ENCODE peak calls at places on chromosomes 13 and 19, in eight cellular contexts. U is colonic mucosa, S is astrocyte of the cerebellum, N is HepG2, Y is AG04449, A is heart right ventricle, Q is NT2/D1, F is mesendoderm. L is an unnamed sample.

GRCh38 chr19:1651061-1651547 is 1.3 kb downstream of the TCF3 start:
- DNase-seq in U (peak), S (no peak), N (no peak), Y (no peak), A (no peak), Q (no peak), F (peak), L (no peak)

GRCh38 chr19:19776206-19777008 is 43.5 kb upstream of the ZNF14 start:
- DNase-seq in U (peak), S (peak), N (peak), Y (peak), A (peak), Q (peak), F (peak), L (peak)

GRCh38 chr19:8148410-8149231 is 771 bp downstream of the FBN3 start:
- DNase-seq in U (no peak), S (no peak), N (no peak), Y (no peak), A (no peak), Q (peak), F (peak), L (no peak)

GRCh38 chr13:51747438-51748434 is 56.2 kb downstream of the DHRS12 start:
- DNase-seq in U (no peak), S (no peak), N (peak), Y (no peak), A (no peak), Q (no peak), F (no peak), L (no peak)

GRCh38 chr13:82571653-82572052 is 1310.6 kb downstream of the SLITRK1 start:
- DNase-seq in U (no peak), S (no peak), N (no peak), Y (no peak), A (no peak), Q (no peak), F (no peak), L (no peak)

GRCh38 chr19:17078038-17078919 is 2.7 kb downstream of the MYO9B start:
- DNase-seq in U (no peak), S (no peak), N (no peak), Y (no peak), A (no peak), Q (no peak), F (peak), L (no peak)

GRCh38 chr13:97295279-97296182 is 73.4 kb downstream of the MBNL2 start:
- DNase-seq in U (no peak), S (peak), N (no peak), Y (no peak), A (no peak), Q (no peak), F (no peak), L (no peak)

GRCh38 chr19:46350758-46351159 is 3.9 kb downstream of the PPP5C start:
- DNase-seq in U (no peak), S (no peak), N (no peak), Y (no peak), A (no peak), Q (no peak), F (no peak), L (no peak)

GRCh38 chr19:50723069-50723468 is at the start of gene CLEC11A:
- DNase-seq in U (peak), S (no peak), N (no peak), Y (no peak), A (peak), Q (no peak), F (peak), L (no peak)

GRCh38 chr19:28509079-28509895 is 703.7 kb downstream of the UQCRFS1 start:
- DNase-seq in U (no peak), S (no peak), N (no peak), Y (no peak), A (no peak), Q (no peak), F (no peak), L (no peak)

GRCh38 chr19:27635401-27635800 is 1577.5 kb downstream of the UQCRFS1 start:
- DNase-seq in U (no peak), S (no peak), N (no peak), Y (no peak), A (no peak), Q (no peak), F (no peak), L (no peak)

GRCh38 chr19:28488006-28488405 is 724.9 kb downstream of the UQCRFS1 start:
- DNase-seq in U (peak), S (no peak), N (no peak), Y (no peak), A (no peak), Q (no peak), F (no peak), L (no peak)

GRCh38 chr13:109205315-109205714 is 575.9 kb downstream of the MYO16 start:
- DNase-seq in U (no peak), S (no peak), N (no peak), Y (no peak), A (no peak), Q (no peak), F (no peak), L (no peak)

GRCh38 chr13:66359910-66360552 is 870.1 kb downstream of the PCDH9 start:
- DNase-seq in U (no peak), S (no peak), N (no peak), Y (no peak), A (no peak), Q (no peak), F (no peak), L (no peak)

GRCh38 chr19:1047696-1048147 is 7.8 kb downstream of the ABCA7 start:
- DNase-seq in U (peak), S (no peak), N (no peak), Y (no peak), A (no peak), Q (no peak), F (no peak), L (no peak)

GRCh38 chr13:79941752-79942151 is 399.2 kb downstream of the SPRY2 start:
- DNase-seq in U (no peak), S (no peak), N (no peak), Y (no peak), A (no peak), Q (no peak), F (no peak), L (no peak)

GRCh38 chr19:31220540-31220939 is 128.7 kb downstream of the TSHZ3 start:
- DNase-seq in U (no peak), S (no peak), N (no peak), Y (no peak), A (no peak), Q (peak), F (peak), L (no peak)

GRCh38 chr19:40603071-40603718 is 2.0 kb downstream of the LTBP4 start:
- DNase-seq in U (peak), S (no peak), N (peak), Y (no peak), A (no peak), Q (no peak), F (peak), L (no peak)

GRCh38 chr19:48806818-48807589 is 3.8 kb downstream of the BCAT2 start:
- DNase-seq in U (peak), S (no peak), N (peak), Y (no peak), A (no peak), Q (no peak), F (peak), L (no peak)

GRCh38 chr19:40055832-40056504 is at the start of gene ZNF780B:
- DNase-seq in U (peak), S (peak), N (peak), Y (no peak), A (peak), Q (peak), F (peak), L (peak)

GRCh38 chr19:51742736-51743288 is 8.9 kb downstream of the FPR1 start:
- DNase-seq in U (no peak), S (peak), N (no peak), Y (no peak), A (no peak), Q (no peak), F (no peak), L (no peak)

GRCh38 chr13:45055198-45055901 is 65.0 kb upstream of the GTF2F2 start:
- DNase-seq in U (peak), S (peak), N (no peak), Y (peak), A (no peak), Q (no peak), F (no peak), L (peak)

GRCh38 chr19:57008432-57008831 is 111.4 kb upstream of the USP29 start:
- DNase-seq in U (no peak), S (no peak), N (no peak), Y (no peak), A (no peak), Q (no peak), F (no peak), L (no peak)

GRCh38 chr13:50712469-50712868 is 131.0 kb downstream of the DLEU7 start:
- DNase-seq in U (no peak), S (no peak), N (no peak), Y (no peak), A (no peak), Q (no peak), F (no peak), L (no peak)

GRCh38 chr19:8512115-8512967 is 1.6 kb downstream of the ZNF414 start:
- DNase-seq in U (peak), S (no peak), N (peak), Y (no peak), A (no peak), Q (no peak), F (peak), L (no peak)

GRCh38 chr19:16030964-16031871 is 45.1 kb upstream of the TPM4 start:
- DNase-seq in U (no peak), S (no peak), N (no peak), Y (no peak), A (no peak), Q (no peak), F (no peak), L (no peak)

GRCh38 chr19:35908977-35909683 is 1.0 kb upstream of the TYROBP start:
- DNase-seq in U (peak), S (no peak), N (no peak), Y (no peak), A (peak), Q (no peak), F (no peak), L (no peak)

GRCh38 chr19:17530586-17530985 is 19.1 kb downstream of the PGLS start:
- DNase-seq in U (no peak), S (no peak), N (peak), Y (no peak), A (no peak), Q (no peak), F (peak), L (no peak)

GRCh38 chr19:45162464-45163143 is 1.8 kb upstream of the NKPD1 start:
- DNase-seq in U (no peak), S (no peak), N (no peak), Y (no peak), A (no peak), Q (no peak), F (no peak), L (no peak)

GRCh38 chr19:4197625-4198466 is 15.4 kb downstream of the ANKRD24 start:
- DNase-seq in U (no peak), S (no peak), N (no peak), Y (no peak), A (no peak), Q (no peak), F (peak), L (no peak)
- H3K4me3 ChIP-seq in U (no peak), S (no peak), N (no peak), Y (no peak), A (peak), Q (peak), F (no peak), L (no peak)

GRCh38 chr13:33140161-33140560 is 123.9 kb downstream of the KL start:
- DNase-seq in U (no peak), S (no peak), N (no peak), Y (no peak), A (no peak), Q (no peak), F (no peak), L (no peak)

GRCh38 chr13:33135097-33135496 is 118.9 kb downstream of the KL start:
- DNase-seq in U (no peak), S (no peak), N (no peak), Y (no peak), A (no peak), Q (no peak), F (no peak), L (no peak)

GRCh38 chr13:33137726-33138125 is 121.5 kb downstream of the KL start:
- DNase-seq in U (no peak), S (no peak), N (no peak), Y (no peak), A (no peak), Q (no peak), F (no peak), L (no peak)

GRCh38 chr13:33139186-33139585 is 123.0 kb downstream of the KL start:
- DNase-seq in U (no peak), S (no peak), N (no peak), Y (no peak), A (peak), Q (no peak), F (no peak), L (no peak)

GRCh38 chr13:33138441-33138840 is 122.2 kb downstream of the KL start:
- DNase-seq in U (no peak), S (no peak), N (no peak), Y (no peak), A (no peak), Q (no peak), F (no peak), L (no peak)
- H3K4me3 ChIP-seq in U (no peak), S (no peak), N (no peak), Y (no peak), A (no peak), Q (no peak), F (no peak), L (no peak)

GRCh38 chr19:47418595-47419036 is 711 bp downstream of the MEIS3 start:
- DNase-seq in U (no peak), S (no peak), N (no peak), Y (no peak), A (no peak), Q (no peak), F (no peak), L (no peak)

GRCh38 chr19:47417746-47418594 is 1.4 kb downstream of the MEIS3 start:
- DNase-seq in U (no peak), S (no peak), N (no peak), Y (no peak), A (no peak), Q (no peak), F (no peak), L (no peak)

GRCh38 chr19:47417107-47417745 is 2.1 kb downstream of the MEIS3 start:
- DNase-seq in U (no peak), S (no peak), N (no peak), Y (no peak), A (no peak), Q (no peak), F (no peak), L (no peak)

GRCh38 chr19:47415953-47416666 is 3.2 kb downstream of the MEIS3 start:
- DNase-seq in U (no peak), S (no peak), N (no peak), Y (no peak), A (no peak), Q (no peak), F (no peak), L (no peak)

DNA sequence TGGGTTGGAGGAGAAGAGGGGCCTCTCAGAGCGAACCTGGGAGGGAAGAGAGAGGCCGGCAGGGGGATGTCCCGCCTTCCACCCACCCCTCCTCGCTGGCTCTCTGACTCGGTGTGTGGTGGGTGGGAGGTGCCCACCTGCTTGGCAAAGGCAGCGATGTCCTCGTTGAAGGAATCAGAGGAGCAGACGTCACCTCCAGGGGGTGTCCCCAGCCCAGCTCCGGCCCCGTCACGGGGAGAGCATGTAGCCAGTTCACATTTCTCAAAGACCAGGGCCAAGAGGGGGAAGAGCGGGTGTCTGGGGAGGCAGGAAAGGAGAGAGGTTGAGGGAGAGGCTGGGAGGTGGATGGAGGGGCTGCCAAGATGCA is 2.7 kb downstream of the MEIS3 start:
- DNase-seq in U (no peak), S (no peak), N (no peak), Y (no peak), A (no peak), Q (no peak), F (no peak), L (no peak)
- H3K4me3 ChIP-seq in U (no peak), S (no peak), N (no peak), Y (no peak), A (no peak), Q (no peak), F (no peak), L (no peak)

GRCh38 chr19:10543420-10544241 is at the start of gene ATG4D:
- DNase-seq in U (peak), S (no peak), N (peak), Y (no peak), A (peak), Q (peak), F (peak), L (no peak)

GRCh38 chr19:10546817-10547216 is 3.1 kb downstream of the ATG4D start:
- DNase-seq in U (no peak), S (no peak), N (no peak), Y (no peak), A (no peak), Q (no peak), F (no peak), L (no peak)

GRCh38 chr19:10544242-10544752 is 593 bp downstream of the ATG4D start:
- DNase-seq in U (peak), S (no peak), N (no peak), Y (no peak), A (no peak), Q (no peak), F (peak), L (no peak)

GRCh38 chr19:10543059-10543419 is 665 bp upstream of the ATG4D start:
- DNase-seq in U (no peak), S (no peak), N (no peak), Y (no peak), A (no peak), Q (no peak), F (no peak), L (no peak)

GRCh38 chr19:10544753-10545251 is 1.1 kb downstream of the ATG4D start:
- DNase-seq in U (peak), S (no peak), N (no peak), Y (no peak), A (no peak), Q (no peak), F (no peak), L (no peak)
- H3K4me3 ChIP-seq in U (peak), S (peak), N (peak), Y (peak), A (peak), Q (peak), F (no peak), L (peak)

GRCh38 chr19:55157064-55157908 is at the start of gene TNNI3:
- DNase-seq in U (no peak), S (no peak), N (no peak), Y (no peak), A (peak), Q (no peak), F (no peak), L (no peak)

GRCh38 chr19:55153652-55154264 is 3.8 kb downstream of the TNNI3 start:
- DNase-seq in U (no peak), S (no peak), N (no peak), Y (no peak), A (no peak), Q (no peak), F (no peak), L (no peak)

GRCh38 chr19:55158848-55159793 is 1.6 kb upstream of the TNNI3 start:
- DNase-seq in U (no peak), S (no peak), N (no peak), Y (no peak), A (peak), Q (no peak), F (peak), L (no peak)

GRCh38 chr19:55158423-55158822 is 891 bp upstream of the TNNI3 start:
- DNase-seq in U (no peak), S (no peak), N (no peak), Y (no peak), A (no peak), Q (no peak), F (no peak), L (no peak)

GRCh38 chr19:55156202-55157063 is 1.1 kb downstream of the TNNI3 start:
- DNase-seq in U (peak), S (no peak), N (peak), Y (no peak), A (peak), Q (no peak), F (peak), L (no peak)
- H3K4me3 ChIP-seq in U (peak), S (no peak), N (peak), Y (peak), A (peak), Q (peak), F (peak), L (no peak)